ENCODE peak calls at places on chromosomes 13 and 19, in seven cellular contexts. F is stimulated activated naive B cell treated with anti-CD40 and anti-IgM and Interleukin-4, amounts not matched to agents 10 μg/mL and 1 μg/mL and 100 μg/mL, for 72 hours; Y is GM13977; E is HFF-Myc; V is fibroblast of the aortic adventitia; C is HS-5; P is GF-D8. T is an unnamed sample.

GRCh38 chr13:40048551-40048950 is 393.1 kb downstream of the COG6 start:
- DNase-seq in C (no peak), Y (no peak), P (no peak), E (no peak), F (no peak), V (no peak), T (no peak)

GRCh38 chr13:97385854-97386253 is 48.1 kb upstream of the RAP2A start:
- DNase-seq in V (peak), F (no peak), P (no peak), Y (no peak), C (no peak), E (no peak), T (peak)

GRCh38 chr13:110921695-110922094 is 6.8 kb upstream of the ANKRD10 start:
- DNase-seq in V (no peak), F (no peak), E (no peak), P (no peak), Y (no peak), C (no peak), T (no peak)

GRCh38 chr19:40444181-40445005 is at the start of gene SERTAD3:
- DNase-seq in Y (peak), V (peak), F (peak), P (peak), E (no peak), C (no peak), T (peak)

GRCh38 chr19:40165362-40165937 is 25.8 kb upstream of the MAP3K10 start:
- DNase-seq in E (no peak), V (peak), P (no peak), C (no peak), F (peak), Y (peak), T (peak)

GRCh38 chr19:30795727-30796126 is 423.5 kb downstream of the ZNF536 start:
- DNase-seq in E (no peak), F (no peak), Y (no peak), V (no peak), P (no peak), C (no peak), T (no peak)

GRCh38 chr13:52851153-52851962 is 2.9 kb upstream of the PCDH8 start:
- DNase-seq in Y (peak), E (no peak), C (no peak), F (peak), V (peak), P (no peak), T (peak)

GRCh38 chr19:12840091-12841079 is 2.1 kb downstream of the MAST1 start:
- DNase-seq in E (peak), Y (peak), C (no peak), P (no peak), V (peak), F (peak), T (peak)

GRCh38 chr19:10553943-10554381 is 10.3 kb downstream of the ATG4D start:
- DNase-seq in Y (peak), F (peak), E (no peak), V (no peak), C (no peak), P (peak), T (peak)

GRCh38 chr13:27424246-27425150 is at the start of gene GTF3A:
- DNase-seq in P (peak), F (peak), V (peak), Y (peak), E (peak), C (no peak), T (peak)

GRCh38 chr13:41079725-41080124 is 18.4 kb downstream of the WBP4 start:
- DNase-seq in E (no peak), Y (no peak), P (no peak), C (no peak), V (no peak), F (no peak), T (no peak)

GRCh38 chr13:93227280-93227905 is 786 bp downstream of the GPC6 start:
- DNase-seq in F (no peak), V (peak), Y (no peak), E (no peak), P (no peak), C (no peak), T (no peak)

GRCh38 chr13:23871616-23872220 is 17.5 kb downstream of the MIPEP start:
- DNase-seq in F (no peak), C (no peak), E (no peak), V (peak), Y (peak), P (peak), T (peak)